ENCODE peak calls at places on chromosomes 6 and 20, in six cellular contexts. M, A, Z, I, Y and O are unnamed samples.

GRCh38 chr6:122180132-122180531 is 219.3 kb upstream of the HSF2 start:
- DNase-seq in M (no peak), A (no peak), Z (no peak), I (no peak), Y (peak), O (no peak)

GRCh38 chr6:5012531-5012930 is 8.7 kb upstream of the RPP40 start:
- DNase-seq in M (no peak), A (no peak), Z (no peak), I (no peak), Y (peak), O (no peak)

GRCh38 chr20:32891926-32892660 is 33.4 kb downstream of the EFCAB8 start:
- DNase-seq in M (no peak), A (no peak), Z (no peak), I (no peak), Y (no peak), O (no peak)

GRCh38 chr20:16541226-16541625 is 32.0 kb downstream of the KIF16B start:
- DNase-seq in M (no peak), A (no peak), Z (no peak), I (no peak), Y (no peak), O (peak)

GRCh38 chr20:58718121-58718563 is 25.5 kb downstream of the NPEPL1 start:
- DNase-seq in M (no peak), A (peak), Z (no peak), I (peak), Y (no peak), O (no peak)

GRCh38 chr20:17967595-17968365 is 814 bp downstream of the SNX5 start:
- DNase-seq in M (no peak), A (no peak), Z (no peak), I (peak), Y (peak), O (peak)

GRCh38 chr6:43803055-43803782 is 33.2 kb downstream of the VEGFA start:
- DNase-seq in M (no peak), A (no peak), Z (no peak), I (no peak), Y (peak), O (no peak)

GRCh38 chr6:68559052-68559451 is 76.0 kb upstream of the ADGRB3 start:
- DNase-seq in M (no peak), A (no peak), Z (no peak), I (no peak), Y (no peak), O (no peak)

GRCh38 chr20:24495266-24495665 is 25.8 kb downstream of the SYNDIG1 start:
- DNase-seq in M (no peak), A (no peak), Z (no peak), I (no peak), Y (no peak), O (no peak)

GRCh38 chr6:53931086-53931485 is 136.3 kb downstream of the LRRC1 start:
- DNase-seq in M (no peak), A (no peak), Z (no peak), I (no peak), Y (no peak), O (no peak)

DNA sequence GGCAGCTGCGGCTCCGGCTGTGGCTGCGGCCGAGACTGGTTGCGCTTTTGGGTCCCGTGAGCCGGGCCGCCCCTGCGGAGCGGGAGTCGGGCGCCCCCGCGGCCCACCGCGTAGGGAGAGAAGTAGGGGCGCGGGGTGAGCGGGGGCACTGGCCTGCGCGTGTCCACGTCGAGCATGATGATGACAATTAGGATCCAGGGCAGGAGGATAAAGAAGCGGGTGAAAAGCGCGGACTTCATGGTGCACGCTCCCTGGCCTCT is 739 bp downstream of the B3GAT2 start:
- DNase-seq in M (no peak), A (no peak), Z (no peak), I (no peak), Y (no peak), O (no peak)
- TF ChIP-seq CTCF in M (peak), A (no peak), Z (no peak), I (no peak), Y (no peak), O (no peak)

GRCh38 chr20:64041781-64042771 is 6.1 kb downstream of the C20orf204 start:
- DNase-seq in M (no peak), A (no peak), Z (peak), I (no peak), Y (no peak), O (no peak)
- H3K4me3 ChIP-seq in M (no peak), A (peak), Z (peak), I (peak), Y (peak), O (peak)

GRCh38 chr6:45832063-45832462 is 183.6 kb downstream of the CLIC5 start:
- DNase-seq in M (no peak), A (no peak), Z (no peak), I (no peak), Y (no peak), O (no peak)

GRCh38 chr6:45827952-45828530 is 187.6 kb downstream of the CLIC5 start:
- DNase-seq in M (no peak), A (no peak), Z (no peak), I (no peak), Y (no peak), O (peak)

GRCh38 chr6:45829873-45830272 is 185.8 kb downstream of the CLIC5 start:
- DNase-seq in M (no peak), A (no peak), Z (no peak), I (no peak), Y (no peak), O (no peak)

GRCh38 chr6:45835725-45836437 is 179.8 kb downstream of the CLIC5 start:
- DNase-seq in M (no peak), A (no peak), Z (peak), I (no peak), Y (no peak), O (no peak)

DNA sequence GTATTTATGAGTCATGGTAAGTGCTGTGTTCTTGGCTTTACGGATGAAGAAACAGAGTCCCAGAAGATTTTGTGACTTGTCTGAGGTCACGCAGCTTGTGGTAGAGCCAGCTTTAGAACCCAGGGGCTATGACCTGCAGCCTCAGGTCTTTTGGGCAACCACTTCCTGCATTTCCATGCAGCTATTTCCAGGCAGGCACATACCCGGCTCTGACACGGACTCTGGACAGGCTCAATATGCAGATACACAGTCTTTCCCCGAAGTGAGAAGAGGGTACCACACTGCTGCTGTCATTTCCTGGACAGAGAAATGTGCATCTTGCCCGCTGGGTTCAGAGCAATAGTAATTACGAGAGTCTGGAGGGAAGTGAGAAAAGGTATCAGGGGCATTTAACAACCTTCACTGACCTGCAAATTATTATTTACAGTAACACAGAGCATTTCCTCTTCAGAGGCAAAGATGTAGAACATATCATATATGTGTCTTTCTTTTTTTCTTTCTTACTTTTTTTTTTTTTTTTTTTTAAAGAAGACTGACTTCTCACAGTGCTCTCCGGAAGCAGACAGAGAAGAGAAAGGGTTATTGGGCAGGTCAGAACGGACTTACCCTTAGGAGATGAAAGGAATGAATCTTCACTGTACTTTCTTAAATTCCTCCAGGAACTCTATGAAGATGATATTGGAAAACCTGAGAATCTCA is 185.1 kb downstream of the CLIC5 start:
- DNase-seq in M (no peak), A (no peak), Z (peak), I (no peak), Y (peak), O (no peak)
- TF ChIP-seq CTCF in M (no peak), A (no peak), Z (no peak), I (no peak), Y (no peak), O (no peak)

GRCh38 chr6:139028242-139028657 is 295 bp upstream of the ABRACL start:
- DNase-seq in M (peak), A (no peak), Z (no peak), I (no peak), Y (no peak), O (no peak)
- H3K4me3 ChIP-seq in M (peak), A (peak), Z (peak), I (peak), Y (peak), O (peak)

GRCh38 chr6:23176883-23177282 is 607.5 kb downstream of the HDGFL1 start:
- DNase-seq in M (no peak), A (no peak), Z (peak), I (no peak), Y (no peak), O (no peak)
- TF ChIP-seq CTCF in M (no peak), A (no peak), Z (no peak), I (no peak), Y (no peak), O (no peak)

DNA sequence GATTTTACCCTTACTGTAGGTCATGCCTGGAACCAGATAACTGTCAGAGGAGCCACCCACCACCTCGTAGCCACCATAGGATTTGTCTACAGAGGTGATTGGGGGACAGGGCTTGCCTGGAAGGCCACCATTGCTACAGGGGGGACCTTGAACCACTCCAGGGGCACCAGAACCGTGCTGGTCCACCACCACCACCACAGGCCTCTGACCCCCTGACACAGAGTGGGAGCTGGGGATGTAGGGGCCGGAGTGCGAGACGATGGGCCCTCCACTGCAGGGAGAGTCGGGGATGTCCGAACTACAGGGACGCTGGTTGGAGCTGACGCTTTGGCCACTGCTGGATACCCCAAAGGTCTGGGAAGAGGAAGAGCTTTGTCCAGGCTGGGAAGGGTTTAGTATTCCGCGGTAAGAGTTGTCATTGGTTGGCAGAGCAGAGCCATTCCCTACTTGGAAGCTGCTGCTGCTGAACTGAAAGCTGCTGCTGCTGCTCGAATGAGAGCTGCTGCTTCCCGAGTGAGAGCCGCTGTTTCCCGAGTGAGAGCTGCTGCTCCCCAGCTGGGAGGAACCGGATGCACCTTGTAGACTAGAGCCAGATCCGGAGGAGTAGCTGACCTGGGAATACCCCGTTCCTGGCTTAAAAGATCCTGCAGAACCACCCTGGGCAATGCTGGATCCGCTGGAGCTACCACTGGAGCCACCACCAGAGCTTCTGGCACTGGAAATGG is 2.2 kb downstream of the PSORS1C1 start:
- DNase-seq in M (no peak), A (no peak), Z (no peak), I (no peak), Y (peak), O (no peak)
- H3K4me3 ChIP-seq in M (no peak), A (no peak), Z (no peak), I (no peak), Y (no peak), O (no peak)

DNA sequence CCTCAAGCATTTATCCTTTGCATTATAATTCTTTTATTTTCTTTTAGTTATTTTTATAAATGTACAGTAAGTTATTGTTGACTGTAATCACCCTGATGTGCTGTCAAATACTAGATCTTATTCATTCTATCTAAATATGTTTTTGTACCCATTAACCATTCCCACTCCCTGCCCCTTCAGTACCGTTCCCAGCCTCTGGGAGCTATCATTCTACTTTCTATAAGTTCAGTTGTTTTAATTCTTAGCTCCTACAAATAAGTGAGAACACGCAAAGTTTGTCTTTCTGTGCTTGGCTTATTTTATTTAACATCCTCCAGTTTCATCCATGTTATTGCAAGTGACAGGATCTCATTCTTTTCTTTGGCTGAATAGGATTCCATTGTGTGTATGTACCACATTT is 12.5 kb upstream of the ERVFRD-1 start:
- DNase-seq in M (no peak), A (no peak), Z (no peak), I (no peak), Y (no peak), O (no peak)
- TF ChIP-seq CTCF in M (no peak), A (no peak), Z (no peak), I (no peak), Y (peak), O (no peak)

GRCh38 chr6:18388252-18388651 is 1.1 kb downstream of the RNF144B start:
- DNase-seq in M (no peak), A (no peak), Z (no peak), I (no peak), Y (no peak), O (no peak)

GRCh38 chr6:18390476-18390875 is 3.3 kb downstream of the RNF144B start:
- DNase-seq in M (no peak), A (no peak), Z (no peak), I (no peak), Y (no peak), O (no peak)

GRCh38 chr6:18388942-18389341 is 1.8 kb downstream of the RNF144B start:
- DNase-seq in M (peak), A (no peak), Z (no peak), I (no peak), Y (peak), O (peak)

GRCh38 chr6:18391018-18391417 is 3.9 kb downstream of the RNF144B start:
- DNase-seq in M (no peak), A (no peak), Z (no peak), I (no peak), Y (no peak), O (no peak)

DNA sequence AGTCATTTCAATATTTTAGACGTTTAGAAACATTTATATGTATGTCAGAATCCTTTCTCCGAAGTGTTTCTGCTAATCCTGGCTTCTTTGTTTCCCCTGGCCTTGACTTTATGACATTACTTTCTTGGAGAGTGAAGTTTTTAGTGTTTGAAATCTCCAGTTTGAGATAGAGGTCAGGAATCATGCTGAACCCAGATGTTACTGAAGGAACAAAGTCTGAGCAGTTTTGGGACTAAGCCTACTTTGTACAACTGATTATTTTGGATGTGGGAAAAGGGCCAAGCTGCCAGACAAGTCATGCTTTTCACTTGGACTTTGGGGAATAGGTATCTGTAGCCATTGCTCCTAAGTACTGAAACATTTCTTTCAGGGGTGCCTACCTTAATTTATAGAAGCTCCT is 2.3 kb downstream of the RNF144B start:
- DNase-seq in M (peak), A (no peak), Z (no peak), I (no peak), Y (no peak), O (no peak)
- H3K4me3 ChIP-seq in M (no peak), A (peak), Z (no peak), I (peak), Y (no peak), O (peak)

GRCh38 chr20:49028684-49029083 is 17.4 kb upstream of the CSE1L start:
- DNase-seq in M (no peak), A (no peak), Z (no peak), I (no peak), Y (peak), O (no peak)
- TF ChIP-seq CTCF in M (peak), A (no peak), Z (peak), I (no peak), Y (peak), O (peak)

GRCh38 chr6:152462716-152463115 is 174.4 kb downstream of the SYNE1 start:
- DNase-seq in M (no peak), A (no peak), Z (no peak), I (no peak), Y (peak), O (no peak)
- H3K4me3 ChIP-seq in M (no peak), A (no peak), Z (no peak), I (no peak), Y (no peak), O (no peak)